ENCODE peak calls at places on chromosomes 16 and 17, in seven cellular contexts. M, B, U, P, Q, C and E are unnamed samples.
A peak's percentile ranks its signal among the peaks of the same experiment; 100 is the strongest.

GRCh38 chr16:74700206-74701040 is at the start of gene MLKL:
- DNase-seq in Q (peak; percentile 72), P (peak; percentile 66), B (peak; percentile 23), U (no peak), C (peak; percentile 53), M (peak; percentile 62), E (peak; percentile 61)

GRCh38 chr16:67940436-67941089 is 3.4 kb downstream of the LCAT start:
- DNase-seq in M (no peak), Q (no peak), P (no peak), U (no peak), C (no peak), B (no peak), E (no peak)

GRCh38 chr16:65099607-65100006 is 22.3 kb downstream of the CDH11 start:
- DNase-seq in M (no peak), P (no peak), C (no peak), U (no peak), Q (no peak), B (no peak), E (no peak)

GRCh38 chr17:7479389-7480192 is at the start of gene ZBTB4:
- DNase-seq in C (peak; percentile 82), U (no peak), Q (peak; percentile 85), P (peak; percentile 92), M (peak; percentile 51), B (peak; percentile 75), E (peak; percentile 62)

GRCh38 chr16:33059206-33059605 is 134.8 kb upstream of the TP53TG3C start:
- DNase-seq in M (no peak), C (no peak), Q (peak; percentile 17), B (no peak), U (no peak), P (no peak), E (no peak)

GRCh38 chr16:66798162-66798561 is 3.2 kb downstream of the TERB1 start:
- DNase-seq in Q (no peak), P (no peak), M (no peak), B (no peak), U (no peak), C (no peak), E (no peak)

GRCh38 chr17:4199818-4200402 is 56.9 kb downstream of the CYB5D2 start:
- DNase-seq in B (no peak), M (peak; percentile 69), Q (no peak), U (no peak), C (peak; percentile 80), P (peak; percentile 77), E (peak; percentile 57)

GRCh38 chr17:59547131-59547915 is 18.1 kb upstream of the DHX40 start:
- DNase-seq in M (peak; percentile 95), U (no peak), Q (no peak), P (peak; percentile 87), C (no peak), B (no peak), E (peak; percentile 85)

GRCh38 chr17:27153005-27153404 is 140.9 kb upstream of the WSB1 start:
- DNase-seq in M (no peak), B (no peak), P (no peak), C (no peak), U (no peak), Q (peak; percentile 23), E (no peak)

GRCh38 chr16:23908790-23909189 is 73.0 kb downstream of the PRKCB start:
- DNase-seq in C (no peak), U (no peak), Q (no peak), B (no peak), P (no peak), M (no peak), E (no peak)

GRCh38 chr17:2155482-2156051 is 100.7 kb downstream of the HIC1 start:
- DNase-seq in C (no peak), M (no peak), P (no peak), U (no peak), B (no peak), Q (no peak), E (no peak)

GRCh38 chr17:76868669-76869208 is 535 bp downstream of the MGAT5B start:
- DNase-seq in C (peak; percentile 67), Q (no peak), M (no peak), B (no peak), P (peak; percentile 88), U (no peak), E (peak; percentile 26)
- H3K27me3 ChIP-seq in C (peaks cover 43% of the 10 kb centered on the region), Q (no peaks in the 10 kb centered on the region), M (peaks cover 17% of the 10 kb centered on the region), B (peaks cover 18% of the 10 kb centered on the region), P (no peaks in the 10 kb centered on the region), U (peaks cover 15% of the 10 kb centered on the region), E (no peaks in the 10 kb centered on the region)

GRCh38 chr16:58462997-58463891 is 36.7 kb upstream of the NDRG4 start:
- DNase-seq in C (peak; percentile 75), U (no peak), P (peak; percentile 85), B (no peak), M (peak; percentile 19), Q (no peak), E (peak; percentile 53)
- H3K27me3 ChIP-seq in C (peaks cover 85% of the 10 kb centered on the region), U (peaks cover 21% of the 10 kb centered on the region), P (peaks cover 38% of the 10 kb centered on the region), B (no peaks in the 10 kb centered on the region), M (peaks cover 45% of the 10 kb centered on the region), Q (no peaks in the 10 kb centered on the region), E (peaks cover 25% of the 10 kb centered on the region)

DNA sequence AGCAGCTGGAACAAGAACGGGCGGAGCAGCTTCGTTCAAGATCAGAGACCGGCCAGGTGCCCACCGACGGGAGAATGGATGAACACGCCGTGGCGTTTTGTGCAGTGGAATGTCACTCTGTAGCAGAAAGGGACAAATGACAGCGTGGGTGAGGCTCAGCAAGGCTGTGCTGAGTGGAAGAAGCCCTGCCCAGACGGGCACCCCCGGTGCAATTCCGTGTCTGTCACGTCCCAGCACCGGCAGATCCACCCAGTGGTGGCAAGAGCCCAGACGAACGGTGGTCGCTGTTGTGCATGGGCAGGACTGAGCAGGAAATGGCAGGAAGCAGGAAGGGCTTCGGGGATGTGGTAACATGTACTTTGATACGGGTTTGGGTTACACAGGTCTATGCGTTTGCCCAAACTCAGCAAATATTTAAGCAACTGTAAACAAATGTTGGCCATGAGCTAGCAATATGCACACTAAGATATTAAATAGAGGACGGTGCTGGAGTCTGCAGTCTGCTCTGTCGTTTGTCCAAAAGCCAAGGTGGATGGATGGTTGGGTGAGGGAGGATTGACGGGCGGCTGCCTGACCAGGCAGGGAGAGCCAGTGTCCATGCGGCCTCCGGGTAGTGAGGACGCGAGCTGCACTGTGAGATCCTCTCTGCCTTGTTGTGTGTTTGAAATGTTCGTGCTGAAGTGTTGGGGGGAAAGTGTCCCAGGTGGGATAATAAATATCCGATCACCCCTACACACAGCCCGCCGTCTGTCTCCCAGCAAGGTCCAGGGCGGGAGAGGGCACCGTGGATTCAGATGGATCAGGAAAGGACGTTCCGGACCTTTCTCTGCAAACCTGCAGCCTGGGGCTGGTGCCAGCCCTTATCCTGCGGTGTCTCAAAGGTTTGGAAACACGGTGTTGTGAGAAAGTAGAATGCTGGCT is 48.4 kb downstream of the COX4I1 start:
- DNase-seq in M (no peak), C (no peak), Q (no peak), U (no peak), B (no peak), P (no peak), E (no peak)
- H3K27me3 ChIP-seq in M (peaks cover 54% of the 10 kb centered on the region), C (no peaks in the 10 kb centered on the region), Q (no peaks in the 10 kb centered on the region), U (no peaks in the 10 kb centered on the region), B (no peaks in the 10 kb centered on the region), P (peaks cover 89% of the 10 kb centered on the region), E (peaks cover 7% of the 10 kb centered on the region)

GRCh38 chr17:81804559-81805399 is 829 bp downstream of the GCGR start:
- DNase-seq in P (no peak), Q (no peak), M (no peak), U (no peak), B (no peak), C (peak; percentile 46), E (no peak)

GRCh38 chr17:81802856-81803643 is 900 bp upstream of the GCGR start:
- DNase-seq in U (no peak), P (no peak), Q (no peak), B (no peak), M (no peak), C (no peak), E (no peak)

GRCh38 chr17:81802048-81802758 is 1.7 kb upstream of the GCGR start:
- DNase-seq in M (no peak), C (no peak), P (no peak), U (no peak), Q (no peak), B (no peak), E (no peak)

GRCh38 chr17:81805707-81806460 is 1.9 kb downstream of the GCGR start:
- DNase-seq in P (no peak), M (no peak), U (no peak), Q (no peak), B (no peak), C (no peak), E (no peak)

DNA sequence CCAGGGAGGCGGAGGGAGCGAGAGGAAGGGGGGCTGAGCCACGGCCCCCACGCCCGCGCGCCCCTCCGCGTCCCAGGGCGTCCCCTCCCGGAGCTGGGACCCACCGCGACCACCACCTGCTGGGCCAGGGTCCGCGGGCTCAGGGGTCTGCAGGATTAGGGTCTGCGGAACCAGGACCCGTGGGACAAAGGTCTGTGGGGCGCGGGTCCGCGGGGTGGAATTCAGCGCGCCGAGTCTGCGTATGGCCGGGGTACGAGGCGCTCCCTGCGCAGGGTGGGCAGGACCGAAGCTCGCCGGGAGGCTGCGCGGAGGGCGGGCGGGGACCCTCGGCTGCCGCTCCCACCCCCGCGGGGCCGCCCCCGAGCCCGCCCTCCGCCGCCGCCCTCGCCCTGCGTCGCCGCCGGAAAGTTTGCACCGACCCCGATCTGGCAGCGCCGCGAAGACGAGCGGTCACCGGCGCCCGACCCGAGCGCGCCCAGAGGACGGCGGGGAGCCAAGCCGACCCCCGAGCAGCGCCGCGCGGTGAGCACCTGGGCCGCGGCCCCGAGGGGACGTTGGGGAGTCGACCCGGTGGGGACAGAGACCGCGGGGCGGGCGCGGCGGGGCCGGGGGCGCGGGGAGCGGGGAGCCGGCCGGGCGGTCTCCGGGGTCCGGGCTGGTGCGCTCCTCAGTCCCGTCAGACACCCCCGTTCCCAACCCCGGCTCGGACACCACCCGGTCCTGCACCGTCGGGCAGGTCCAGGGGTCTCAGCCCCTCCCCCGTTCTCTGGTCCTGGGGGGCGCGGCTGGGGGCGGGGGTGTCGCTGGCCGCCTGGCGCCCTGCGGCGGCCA is at the start of gene GCGR:
- DNase-seq in M (no peak), Q (no peak), B (no peak), U (no peak), P (peak; percentile 77), C (peak; percentile 49), E (no peak)
- H3K27me3 ChIP-seq in M (peaks cover 90% of the 10 kb centered on the region), Q (no peaks in the 10 kb centered on the region), B (peaks cover 7% of the 10 kb centered on the region), U (peaks cover 32% of the 10 kb centered on the region), P (peaks cover 97% of the 10 kb centered on the region), C (peaks cover 98% of the 10 kb centered on the region), E (peaks cover 67% of the 10 kb centered on the region)

GRCh38 chr16:22358000-22358399 is 16.4 kb downstream of the CDR2 start:
- DNase-seq in U (no peak), Q (no peak), C (no peak), P (no peak), B (no peak), M (no peak), E (no peak)
- H3K27me3 ChIP-seq in U (no peaks in the 10 kb centered on the region), Q (no peaks in the 10 kb centered on the region), C (no peaks in the 10 kb centered on the region), P (no peaks in the 10 kb centered on the region), B (no peaks in the 10 kb centered on the region), M (no peaks in the 10 kb centered on the region), E (no peaks in the 10 kb centered on the region)